ENCODE peak calls at places on chromosomes 2 and 18, in five cellular contexts. X is PC-3, H is heart right ventricle, G is neural progenitor cell, Q is sigmoid colon. J is an unnamed sample.

GRCh38 chr2:70029814-70030409 is 57.4 kb upstream of the PCBP1 start:
- DNase-seq in X (no peak), H (peak; percentile 35), G (peak; percentile 71), Q (peak; percentile 91), J (peak; percentile 57)

GRCh38 chr18:26103579-26103978 is 13.2 kb upstream of the SS18 start:
- DNase-seq in X (peak; percentile 34), H (no peak), G (peak; percentile 47), Q (no peak), J (no peak)

GRCh38 chr18:4821801-4822200 is 366.7 kb upstream of the DLGAP1 start:
- DNase-seq in X (no peak), H (no peak), G (no peak), Q (no peak), J (no peak)

GRCh38 chr2:100246163-100247145 is 75.8 kb downstream of the LONRF2 start:
- DNase-seq in X (peak; percentile 48), H (no peak), G (peak; percentile 28), Q (no peak), J (no peak)

GRCh38 chr2:56199492-56199891 is 15.7 kb downstream of the CCDC85A start:
- DNase-seq in X (peak; percentile 19), H (no peak), G (no peak), Q (no peak), J (no peak)

GRCh38 chr2:200364620-200365019 is 58.1 kb downstream of the SPATS2L start:
- DNase-seq in X (no peak), H (no peak), G (peak; percentile 23), Q (no peak), J (no peak)

GRCh38 chr2:216015722-216016464 is 2.5 kb upstream of the MREG start:
- DNase-seq in X (no peak), H (no peak), G (no peak), Q (no peak), J (no peak)

GRCh38 chr2:205954707-205955106 is 131.3 kb downstream of the INO80D start:
- DNase-seq in X (no peak), H (no peak), G (no peak), Q (no peak), J (no peak)

GRCh38 chr2:241364781-241365180 is 8.7 kb downstream of the FARP2 start:
- DNase-seq in X (no peak), H (no peak), G (no peak), Q (no peak), J (peak; percentile 56)

GRCh38 chr18:61738042-61738441 is 154.8 kb downstream of the RNF152 start:
- DNase-seq in X (no peak), H (no peak), G (no peak), Q (no peak), J (no peak)

GRCh38 chr18:29693334-29693733 is 1349.2 kb downstream of the DSC3 start:
- DNase-seq in X (no peak), H (no peak), G (no peak), Q (no peak), J (no peak)

GRCh38 chr2:134762508-134762907 is 43.7 kb upstream of the TMEM163 start:
- DNase-seq in X (peak; percentile 80), H (no peak), G (no peak), Q (no peak), J (peak; percentile 75)

GRCh38 chr2:220320326-220320725 is 692.9 kb downstream of the SLC4A3 start:
- DNase-seq in X (peak; percentile 46), H (no peak), G (no peak), Q (no peak), J (no peak)

GRCh38 chr2:85755122-85756027 is 1.6 kb downstream of the ATOH8 start:
- DNase-seq in X (no peak), H (no peak), G (peak; percentile 25), Q (no peak), J (no peak)

GRCh38 chr2:240925576-240926515 is 19.7 kb downstream of the CROCC2 start:
- DNase-seq in X (no peak), H (peak; percentile 5), G (no peak), Q (peak; percentile 61), J (peak; percentile 17)

GRCh38 chr2:84713441-84713840 is 167.4 kb downstream of the TRABD2A start:
- DNase-seq in X (no peak), H (no peak), G (no peak), Q (no peak), J (no peak)

GRCh38 chr2:236847023-236847422 is 238.7 kb upstream of the COPS8 start:
- DNase-seq in X (no peak), H (no peak), G (no peak), Q (no peak), J (no peak)

GRCh38 chr2:167582619-167583018 is 664.8 kb downstream of the STK39 start:
- DNase-seq in X (no peak), H (no peak), G (no peak), Q (no peak), J (no peak)

GRCh38 chr2:8191427-8191826 is 490.4 kb upstream of the ID2 start:
- DNase-seq in X (no peak), H (no peak), G (no peak), Q (no peak), J (no peak)

GRCh38 chr2:44912660-44913059 is 28.8 kb upstream of the SIX3 start:
- DNase-seq in X (peak; percentile 32), H (no peak), G (no peak), Q (no peak), J (no peak)

GRCh38 chr2:240821429-240821778 is 1.4 kb upstream of the KIF1A start:
- DNase-seq in X (no peak), H (no peak), G (no peak), Q (no peak), J (no peak)

GRCh38 chr2:85710687-85711577 is 16.8 kb downstream of the GNLY start:
- DNase-seq in X (no peak), H (peak; percentile 64), G (no peak), Q (no peak), J (no peak)

GRCh38 chr2:69902213-69902922 is 8.6 kb downstream of the SNRNP27 start:
- DNase-seq in X (no peak), H (peak; percentile 24), G (no peak), Q (no peak), J (peak; percentile 19)

GRCh38 chr2:214713080-214713830 is 96.2 kb downstream of the BARD1 start:
- DNase-seq in X (peak; percentile 79), H (no peak), G (no peak), Q (no peak), J (no peak)

GRCh38 chr2:46460241-46460921 is 19.0 kb upstream of the TMEM247 start:
- DNase-seq in X (no peak), H (peak; percentile 69), G (no peak), Q (peak; percentile 81), J (peak; percentile 79)

GRCh38 chr2:2564300-2565085 is 233.4 kb upstream of the MYT1L start:
- DNase-seq in X (no peak), H (no peak), G (peak; percentile 55), Q (no peak), J (no peak)

GRCh38 chr2:231769170-231770136 is 11.6 kb downstream of the PDE6D start:
- DNase-seq in X (no peak), H (no peak), G (no peak), Q (no peak), J (no peak)

GRCh38 chr2:81196383-81196851 is 891.9 kb upstream of the LRRTM1 start:
- DNase-seq in X (no peak), H (no peak), G (no peak), Q (no peak), J (no peak)

GRCh38 chr2:111617804-111618576 is 266.0 kb downstream of the ANAPC1 start:
- DNase-seq in X (no peak), H (peak; percentile 56), G (no peak), Q (no peak), J (peak; percentile 45)

GRCh38 chr2:11663427-11663826 is 6.6 kb downstream of the NTSR2 start:
- DNase-seq in X (peak; percentile 92), H (no peak), G (no peak), Q (no peak), J (no peak)

DNA sequence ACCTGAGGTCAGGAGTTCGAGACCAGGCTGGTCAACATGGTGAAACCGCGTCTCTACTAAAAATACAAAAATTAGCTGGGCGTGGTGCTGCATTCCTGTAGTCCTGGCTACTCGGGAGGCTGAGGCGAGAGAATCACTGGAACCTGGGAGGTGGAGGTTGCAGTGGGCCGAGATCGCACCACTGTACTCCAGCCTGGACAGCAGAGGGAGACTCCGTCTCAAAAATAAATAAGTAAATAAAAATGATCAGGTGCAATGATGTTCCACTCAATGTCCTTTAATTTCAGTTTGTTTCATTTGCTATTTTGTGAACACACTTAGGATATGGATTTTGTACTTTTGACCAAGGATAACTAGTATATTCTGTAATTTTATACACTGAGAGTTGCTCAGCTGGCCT is 9.3 kb downstream of the HADHA start:
- DNase-seq in X (peak; percentile 14), H (no peak), G (no peak), Q (no peak), J (peak; percentile 31)
- TF ChIP-seq CTCF in X (peak; percentile 46), H (peak; percentile 43), G (peak; percentile 47), Q (no peak), J (no peak)

GRCh38 chr2:113858764-113859163 is 31.1 kb upstream of the ACTR3 start:
- DNase-seq in X (peak; percentile 92), H (no peak), G (no peak), Q (no peak), J (no peak)

GRCh38 chr2:113861740-113862139 is 28.1 kb upstream of the ACTR3 start:
- DNase-seq in X (no peak), H (no peak), G (no peak), Q (no peak), J (no peak)

GRCh38 chr2:113854208-113854607 is 35.7 kb upstream of the ACTR3 start:
- DNase-seq in X (no peak), H (no peak), G (no peak), Q (no peak), J (no peak)

GRCh38 chr2:113854970-113855740 is 34.7 kb upstream of the ACTR3 start:
- DNase-seq in X (no peak), H (no peak), G (no peak), Q (no peak), J (peak; percentile 10)

GRCh38 chr2:113857454-113857853 is 32.4 kb upstream of the ACTR3 start:
- DNase-seq in X (no peak), H (no peak), G (no peak), Q (no peak), J (no peak)
- H3K27ac ChIP-seq in X (no peak overlapping the region), H (peak overlapping the region; percentile 67), G (no peak overlapping the region), Q (no peak overlapping the region), J (peak overlapping the region; percentile 24)

DNA sequence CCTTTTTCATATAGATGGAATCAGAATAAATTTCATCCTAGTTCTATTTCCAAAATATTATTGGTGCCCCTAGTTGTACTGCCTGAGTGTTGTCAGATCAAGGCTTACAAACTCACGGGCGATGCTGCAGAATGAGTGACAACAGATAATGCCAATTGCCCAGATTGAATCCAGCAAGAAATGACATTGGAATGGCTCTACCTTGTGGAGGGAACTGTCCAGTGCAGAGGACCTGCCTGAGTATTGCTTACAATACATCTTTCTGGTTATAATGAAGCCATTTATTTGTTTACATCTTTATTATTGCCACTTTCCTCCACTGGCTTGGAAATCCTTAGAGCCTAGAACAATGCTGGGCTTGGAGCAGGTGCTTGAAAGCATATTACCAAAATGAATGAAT is 7.8 kb upstream of the IL1R2 start:
- DNase-seq in X (peak; percentile 61), H (no peak), G (peak; percentile 14), Q (no peak), J (no peak)
- TF ChIP-seq CTCF in X (peak; percentile 70), H (peak; percentile 40), G (peak; percentile 36), Q (no peak), J (no peak)

DNA sequence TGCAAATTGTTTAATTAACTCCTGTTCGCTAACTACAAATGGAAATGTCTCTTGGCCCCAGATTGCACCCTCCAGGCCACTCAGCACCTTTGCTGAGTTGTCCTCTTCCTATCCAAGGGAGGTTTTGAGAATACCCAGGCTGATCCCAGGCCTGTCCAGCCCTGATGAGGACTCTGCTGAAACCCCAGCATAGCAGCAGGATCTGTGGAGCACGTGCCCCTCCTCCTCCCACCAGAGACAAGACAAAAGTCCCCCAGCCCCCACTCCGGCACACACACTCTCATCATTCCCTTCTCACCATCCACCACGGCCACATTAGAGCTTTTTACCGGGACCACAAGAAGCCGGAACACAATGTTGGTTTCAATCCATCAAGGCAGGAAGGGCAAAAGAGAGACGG is 150.0 kb downstream of the TNS1 start:
- DNase-seq in X (no peak), H (no peak), G (no peak), Q (no peak), J (no peak)
- H3K27ac ChIP-seq in X (no peak overlapping the region), H (peak overlapping the region; percentile 52), G (no peak overlapping the region), Q (peak overlapping the region; percentile 86), J (peak overlapping the region; percentile 58)

J was measured in adrenal gland.